ENCODE peak calls at places on chromosomes 5 and 9, in seven cellular contexts. E is GM06990, X is AG04450, A is endothelial cell, G is left ventricle myocardium inferior, Y is fibroblast of pulmonary artery, V is WTC11. O is an unnamed sample.

GRCh38 chr9:99127372-99128132 is 22.6 kb downstream of the TGFBR1 start:
- DNase-seq in E (peak), X (no peak), A (no peak), G (no peak), Y (peak), V (no peak), O (no peak)

GRCh38 chr9:37994639-37995347 is 74.2 kb downstream of the SHB start:
- DNase-seq in E (peak), X (peak), A (no peak), G (peak), Y (peak), V (no peak), O (no peak)

GRCh38 chr5:79834420-79835219 is 145.0 kb downstream of the CMYA5 start:
- DNase-seq in E (no peak), X (no peak), A (no peak), G (no peak), Y (no peak), V (no peak), O (no peak)

GRCh38 chr9:98819231-98819630 is 11.8 kb downstream of the GALNT12 start:
- DNase-seq in E (no peak), X (no peak), A (no peak), G (no peak), Y (no peak), V (no peak), O (no peak)

GRCh38 chr9:92761686-92762085 is 2.9 kb downstream of the BICD2 start:
- DNase-seq in E (no peak), X (no peak), A (no peak), G (no peak), Y (no peak), V (no peak), O (no peak)

GRCh38 chr5:178341091-178341960 is 108.7 kb upstream of the PHYKPL start:
- DNase-seq in E (no peak), X (no peak), A (no peak), G (no peak), Y (no peak), V (no peak), O (no peak)

GRCh38 chr9:123678038-123678877 is 251.7 kb downstream of the DENND1A start:
- DNase-seq in E (no peak), X (no peak), A (no peak), G (no peak), Y (no peak), V (no peak), O (no peak)

GRCh38 chr5:112417931-112418358 is 1.1 kb downstream of the EPB41L4A start:
- DNase-seq in E (peak), X (no peak), A (peak), G (peak), Y (peak), V (no peak), O (no peak)

GRCh38 chr5:72509401-72509800 is 2.2 kb upstream of the ZNF366 start:
- DNase-seq in E (no peak), X (no peak), A (no peak), G (peak), Y (no peak), V (no peak), O (no peak)

GRCh38 chr5:40834391-40834848 is 602 bp downstream of the RPL37 start:
- DNase-seq in E (no peak), X (no peak), A (no peak), G (no peak), Y (peak), V (no peak), O (no peak)

GRCh38 chr5:132019337-132019736 is 7.9 kb upstream of the ACSL6 start:
- DNase-seq in E (no peak), X (no peak), A (no peak), G (no peak), Y (no peak), V (no peak), O (no peak)

GRCh38 chr5:36017622-36018021 is 26.4 kb upstream of the UGT3A1 start:
- DNase-seq in E (no peak), X (no peak), A (no peak), G (no peak), Y (no peak), V (no peak), O (no peak)

GRCh38 chr5:123708074-123708806 is 196.3 kb downstream of the CSNK1G3 start:
- DNase-seq in E (no peak), X (peak), A (no peak), G (no peak), Y (peak), V (no peak), O (no peak)

GRCh38 chr9:105881654-105882349 is 187.5 kb downstream of the TMEM38B start:
- DNase-seq in E (peak), X (peak), A (peak), G (peak), Y (peak), V (peak), O (peak)

GRCh38 chr9:84899326-84899725 is 229.8 kb downstream of the NTRK2 start:
- DNase-seq in E (no peak), X (no peak), A (no peak), G (no peak), Y (no peak), V (no peak), O (no peak)
- TF ChIP-seq CTCF in E (no peak), X (no peak), A (no peak), G (no peak), Y (no peak), V (no peak), O (no peak)

DNA sequence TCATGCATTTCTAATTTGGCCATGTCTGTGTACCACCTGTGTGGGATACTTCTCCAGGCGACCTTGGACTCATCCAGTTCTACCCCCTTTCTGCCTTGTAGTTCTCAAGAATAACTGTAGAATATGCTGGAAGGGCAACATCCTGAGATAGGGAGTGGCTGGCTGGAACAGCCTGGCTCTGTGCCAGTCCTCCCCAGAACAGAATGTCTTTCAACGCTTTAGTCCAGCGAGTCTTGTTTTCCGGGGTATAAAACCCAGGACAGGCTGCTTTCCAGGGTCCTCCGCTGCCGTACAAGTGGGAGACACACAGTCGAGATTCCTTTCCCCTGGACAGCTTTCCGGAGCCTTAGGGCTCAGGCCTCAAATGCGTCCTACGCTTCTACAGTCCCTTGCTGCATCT is 45.4 kb upstream of the XPA start:
- DNase-seq in E (no peak), X (no peak), A (no peak), G (no peak), Y (no peak), V (no peak), O (no peak)
- TF ChIP-seq CTCF in E (no peak), X (no peak), A (no peak), G (no peak), Y (no peak), V (no peak), O (no peak)

GRCh38 chr5:150105898-150106615 is 19.7 kb upstream of the CSF1R start:
- DNase-seq in E (no peak), X (no peak), A (no peak), G (no peak), Y (no peak), V (no peak), O (no peak)

GRCh38 chr5:150109921-150110320 is 23.6 kb upstream of the CSF1R start:
- DNase-seq in E (no peak), X (no peak), A (no peak), G (no peak), Y (no peak), V (no peak), O (no peak)

GRCh38 chr5:150106669-150107068 is 20.3 kb upstream of the CSF1R start:
- DNase-seq in E (no peak), X (no peak), A (no peak), G (no peak), Y (no peak), V (no peak), O (no peak)

GRCh38 chr5:150108711-150109605 is 22.6 kb upstream of the CSF1R start:
- DNase-seq in E (no peak), X (no peak), A (no peak), G (no peak), Y (no peak), V (no peak), O (peak)

GRCh38 chr5:150107909-150108447 is 21.6 kb upstream of the CSF1R start:
- DNase-seq in E (no peak), X (peak), A (no peak), G (no peak), Y (peak), V (no peak), O (no peak)
- TF ChIP-seq CTCF in E (no peak), X (peak), A (no peak), G (no peak), Y (no peak), V (no peak), O (no peak)

GRCh38 chr9:131037336-131038255 is 28.6 kb downstream of the LAMC3 start:
- DNase-seq in E (no peak), X (no peak), A (no peak), G (no peak), Y (no peak), V (no peak), O (no peak)
- TF ChIP-seq CTCF in E (no peak), X (no peak), A (no peak), G (no peak), Y (no peak), V (no peak), O (no peak)

DNA sequence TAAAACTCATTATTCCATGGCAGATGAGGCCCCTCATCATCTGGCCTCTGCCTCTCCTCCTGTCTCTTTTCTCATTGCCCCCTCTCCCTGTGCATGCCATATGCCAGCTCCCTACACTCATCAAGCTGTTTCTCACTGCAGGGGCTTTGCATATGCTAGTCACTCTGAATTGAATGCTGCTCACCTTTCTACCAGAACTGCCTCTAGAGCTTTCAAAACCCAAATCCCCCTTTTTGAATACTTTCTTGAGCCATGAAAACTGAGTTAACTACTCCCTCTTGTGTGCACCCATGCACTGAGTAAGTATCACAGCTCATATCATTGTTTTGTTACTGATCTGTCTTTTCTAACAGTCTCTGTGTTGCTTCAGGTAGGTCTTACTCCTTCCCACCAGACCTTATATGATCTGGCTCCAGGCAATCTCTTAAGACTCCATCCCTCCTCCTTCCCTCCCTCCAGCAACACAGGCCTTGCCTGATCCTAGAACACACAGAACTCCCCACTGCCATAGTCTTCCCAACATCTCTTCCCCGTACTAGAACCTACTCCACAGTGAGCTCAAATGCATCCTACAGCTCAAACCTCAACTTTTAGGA is 60.5 kb downstream of the ASTN2 start:
- DNase-seq in E (no peak), X (no peak), A (no peak), G (no peak), Y (no peak), V (no peak), O (no peak)
- TF ChIP-seq CTCF in E (no peak), X (no peak), A (no peak), G (no peak), Y (no peak), V (no peak), O (no peak)

DNA sequence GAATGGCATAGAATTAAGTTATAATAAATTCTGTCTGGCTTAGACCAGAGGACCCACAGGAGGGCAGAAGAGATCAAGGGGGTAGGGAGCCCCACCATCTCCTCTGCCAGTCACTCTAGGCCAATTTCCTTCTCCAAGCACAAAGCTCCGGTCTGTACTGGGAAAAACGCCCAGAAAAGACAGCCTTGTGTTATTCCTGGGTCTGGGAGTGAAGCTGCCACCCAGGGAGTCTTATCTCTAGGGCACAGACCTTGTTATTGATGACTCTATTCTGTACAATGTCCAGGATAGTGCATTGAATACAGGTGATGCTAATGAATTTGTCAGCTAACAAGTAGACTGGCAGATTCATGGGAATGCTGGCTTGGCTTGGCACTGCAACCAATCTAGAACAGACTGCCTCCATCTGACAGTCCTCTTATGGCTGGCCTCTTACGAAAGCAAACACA is 60.7 kb downstream of the MED27 start:
- DNase-seq in E (no peak), X (no peak), A (no peak), G (no peak), Y (peak), V (no peak), O (no peak)
- TF ChIP-seq CTCF in E (no peak), X (no peak), A (no peak), G (no peak), Y (no peak), V (no peak), O (no peak)